ENCODE peak calls at places on chromosomes 3 and 15, in four cellular contexts. One of them, this sample, is unnamed.

GRCh38 chr3:42070089-42070885 is 20.9 kb upstream of the TRAK1 start:
- DNase-seq in ovary: no peak
- DNase-seq in naive thymus-derived CD8-positive, alpha-beta T cell: no peak
- DNase-seq in nephron progenitor cell: no peak
- DNase-seq in this sample: no peak

GRCh38 chr3:21750831-21751391 is at the start of gene ZNF385D:
- DNase-seq in ovary: peak
- DNase-seq in naive thymus-derived CD8-positive, alpha-beta T cell: no peak
- DNase-seq in nephron progenitor cell: peak
- DNase-seq in this sample: peak

GRCh38 chr3:66386925-66387650 is 113.7 kb downstream of the LRIG1 start:
- DNase-seq in ovary: no peak
- DNase-seq in naive thymus-derived CD8-positive, alpha-beta T cell: no peak
- DNase-seq in nephron progenitor cell: no peak
- DNase-seq in this sample: no peak

GRCh38 chr3:34073141-34073540 is 274.7 kb downstream of the PDCD6IP start:
- DNase-seq in ovary: no peak
- DNase-seq in naive thymus-derived CD8-positive, alpha-beta T cell: no peak
- DNase-seq in nephron progenitor cell: no peak
- DNase-seq in this sample: no peak

GRCh38 chr15:71051539-71051938 is 63.7 kb upstream of the THSD4 start:
- DNase-seq in ovary: no peak
- DNase-seq in naive thymus-derived CD8-positive, alpha-beta T cell: no peak
- DNase-seq in nephron progenitor cell: no peak
- DNase-seq in this sample: peak

GRCh38 chr3:180693656-180694055 is 14.4 kb upstream of the CCDC39 start:
- DNase-seq in ovary: no peak
- DNase-seq in naive thymus-derived CD8-positive, alpha-beta T cell: no peak
- DNase-seq in nephron progenitor cell: no peak
- DNase-seq in this sample: no peak

GRCh38 chr3:59573911-59574310 is 524.1 kb upstream of the CFAP20DC start:
- DNase-seq in ovary: peak
- DNase-seq in naive thymus-derived CD8-positive, alpha-beta T cell: no peak
- DNase-seq in nephron progenitor cell: no peak
- DNase-seq in this sample: peak

GRCh38 chr3:113769551-113769950 is 22.7 kb downstream of the ATP6V1A start:
- DNase-seq in ovary: no peak
- DNase-seq in naive thymus-derived CD8-positive, alpha-beta T cell: no peak
- DNase-seq in nephron progenitor cell: no peak
- DNase-seq in this sample: peak

GRCh38 chr3:122690096-122690495 is 9.5 kb downstream of the PARP14 start:
- DNase-seq in ovary: no peak
- DNase-seq in naive thymus-derived CD8-positive, alpha-beta T cell: no peak
- DNase-seq in nephron progenitor cell: no peak
- DNase-seq in this sample: no peak

GRCh38 chr3:130546920-130547679 is 30.1 kb downstream of the COL6A6 start:
- DNase-seq in ovary: no peak
- DNase-seq in naive thymus-derived CD8-positive, alpha-beta T cell: no peak
- DNase-seq in nephron progenitor cell: no peak
- DNase-seq in this sample: no peak

GRCh38 chr3:43423142-43423541 is 136.8 kb downstream of the SNRK start:
- DNase-seq in ovary: peak
- DNase-seq in naive thymus-derived CD8-positive, alpha-beta T cell: no peak
- DNase-seq in nephron progenitor cell: no peak
- DNase-seq in this sample: peak

GRCh38 chr15:31254431-31255175 is 72.0 kb upstream of the KLF13 start:
- DNase-seq in ovary: no peak
- DNase-seq in naive thymus-derived CD8-positive, alpha-beta T cell: no peak
- DNase-seq in nephron progenitor cell: no peak
- DNase-seq in this sample: peak

GRCh38 chr3:195169011-195169410 is 101.9 kb downstream of the XXYLT1 start:
- DNase-seq in ovary: no peak
- DNase-seq in naive thymus-derived CD8-positive, alpha-beta T cell: no peak
- DNase-seq in nephron progenitor cell: no peak
- DNase-seq in this sample: no peak

GRCh38 chr3:194051554-194052175 is 84.3 kb upstream of the HES1 start:
- DNase-seq in ovary: no peak
- DNase-seq in naive thymus-derived CD8-positive, alpha-beta T cell: no peak
- DNase-seq in nephron progenitor cell: no peak
- DNase-seq in this sample: no peak

GRCh38 chr3:94360982-94361381 is 298.1 kb downstream of the NSUN3 start:
- DNase-seq in ovary: peak
- DNase-seq in naive thymus-derived CD8-positive, alpha-beta T cell: no peak
- DNase-seq in nephron progenitor cell: no peak
- DNase-seq in this sample: peak

GRCh38 chr3:25621087-25621486 is 43.6 kb downstream of the TOP2B start:
- DNase-seq in ovary: no peak
- DNase-seq in naive thymus-derived CD8-positive, alpha-beta T cell: no peak
- DNase-seq in nephron progenitor cell: no peak
- DNase-seq in this sample: no peak

GRCh38 chr15:74208901-74209559 is 6.4 kb upstream of the STRA6 start:
- DNase-seq in ovary: no peak
- DNase-seq in naive thymus-derived CD8-positive, alpha-beta T cell: no peak
- DNase-seq in nephron progenitor cell: peak
- DNase-seq in this sample: peak

GRCh38 chr15:80645494-80646065 is 49.5 kb upstream of the ABHD17C start:
- DNase-seq in ovary: no peak
- DNase-seq in naive thymus-derived CD8-positive, alpha-beta T cell: no peak
- DNase-seq in nephron progenitor cell: no peak
- DNase-seq in this sample: no peak

GRCh38 chr3:46936733-46937250 is 39.8 kb downstream of the CCDC12 start:
- DNase-seq in ovary: no peak
- DNase-seq in naive thymus-derived CD8-positive, alpha-beta T cell: no peak
- DNase-seq in nephron progenitor cell: no peak
- DNase-seq in this sample: no peak

GRCh38 chr3:25429960-25430941 is 2.2 kb downstream of the RARB start:
- DNase-seq in ovary: no peak
- DNase-seq in naive thymus-derived CD8-positive, alpha-beta T cell: no peak
- DNase-seq in nephron progenitor cell: no peak
- DNase-seq in this sample: peak

GRCh38 chr3:22990291-22991200 is 212.6 kb upstream of the UBE2E2 start:
- DNase-seq in ovary: no peak
- DNase-seq in naive thymus-derived CD8-positive, alpha-beta T cell: no peak
- DNase-seq in nephron progenitor cell: no peak
- DNase-seq in this sample: no peak

GRCh38 chr3:7144696-7145308 is 283.9 kb downstream of the GRM7 start:
- DNase-seq in ovary: no peak
- DNase-seq in naive thymus-derived CD8-positive, alpha-beta T cell: no peak
- DNase-seq in nephron progenitor cell: peak
- DNase-seq in this sample: no peak

GRCh38 chr3:149388001-149388435 is 10.6 kb upstream of the TM4SF1 start:
- DNase-seq in ovary: no peak
- DNase-seq in naive thymus-derived CD8-positive, alpha-beta T cell: no peak
- DNase-seq in nephron progenitor cell: no peak
- DNase-seq in this sample: peak